ENCODE peak calls at places on chromosome 10, in six cellular contexts. One of them, this sample, is unnamed.

GRCh38 chr10:28263136-28263857 is 39.6 kb downstream of the MPP7 start:
- DNase-seq in HCT116: no peak
- DNase-seq in GM23338: peak; percentile 34
- DNase-seq in MM.1S: no peak
- DNase-seq in OCI-LY7: no peak
- DNase-seq in PC-9: no peak
- DNase-seq in this sample: no peak

GRCh38 chr10:74824184-74825032 is 2.0 kb upstream of the KAT6B start:
- DNase-seq in HCT116: no peak
- DNase-seq in MM.1S: no peak
- DNase-seq in GM23338: peak; percentile 47
- DNase-seq in OCI-LY7: peak; percentile 18
- DNase-seq in PC-9: no peak
- DNase-seq in this sample: no peak

GRCh38 chr10:115969591-115969990 is 303.4 kb downstream of the GFRA1 start:
- DNase-seq in GM23338: no peak
- DNase-seq in HCT116: no peak
- DNase-seq in PC-9: no peak
- DNase-seq in MM.1S: no peak
- DNase-seq in OCI-LY7: no peak
- DNase-seq in this sample: no peak

GRCh38 chr10:12482586-12482985 is 133.2 kb downstream of the CAMK1D start:
- DNase-seq in HCT116: no peak
- DNase-seq in OCI-LY7: no peak
- DNase-seq in MM.1S: no peak
- DNase-seq in PC-9: no peak
- DNase-seq in GM23338: peak; percentile 77
- DNase-seq in this sample: no peak

GRCh38 chr10:36163827-36164226 is 521.7 kb upstream of the FZD8 start:
- DNase-seq in OCI-LY7: no peak
- DNase-seq in GM23338: no peak
- DNase-seq in PC-9: no peak
- DNase-seq in HCT116: no peak
- DNase-seq in MM.1S: no peak
- DNase-seq in this sample: no peak

GRCh38 chr10:112435013-112435619 is 11.6 kb downstream of the ZDHHC6 start:
- DNase-seq in GM23338: peak; percentile 49
- DNase-seq in OCI-LY7: peak; percentile 45
- DNase-seq in PC-9: peak; percentile 38
- DNase-seq in HCT116: peak; percentile 55
- DNase-seq in MM.1S: peak; percentile 31
- DNase-seq in this sample: peak; percentile 60

GRCh38 chr10:124114696-124115095 is 21.3 kb upstream of the CHST15 start:
- DNase-seq in HCT116: no peak
- DNase-seq in MM.1S: no peak
- DNase-seq in PC-9: no peak
- DNase-seq in OCI-LY7: no peak
- DNase-seq in GM23338: no peak
- DNase-seq in this sample: no peak

GRCh38 chr10:11011436-11011835 is 6.2 kb upstream of the CELF2 start:
- DNase-seq in HCT116: no peak
- DNase-seq in PC-9: no peak
- DNase-seq in OCI-LY7: no peak
- DNase-seq in MM.1S: no peak
- DNase-seq in GM23338: no peak
- DNase-seq in this sample: no peak

GRCh38 chr10:124708922-124709520 is 35.2 kb downstream of the FAM53B start:
- DNase-seq in OCI-LY7: no peak
- DNase-seq in PC-9: no peak
- DNase-seq in MM.1S: no peak
- DNase-seq in GM23338: peak; percentile 61
- DNase-seq in HCT116: no peak
- DNase-seq in this sample: no peak

GRCh38 chr10:25552283-25552919 is 377.6 kb downstream of the GPR158 start:
- DNase-seq in GM23338: no peak
- DNase-seq in PC-9: no peak
- DNase-seq in OCI-LY7: no peak
- DNase-seq in HCT116: no peak
- DNase-seq in MM.1S: no peak
- DNase-seq in this sample: no peak

GRCh38 chr10:1404236-1404952 is 332.9 kb downstream of the ADARB2 start:
- DNase-seq in MM.1S: no peak
- DNase-seq in GM23338: no peak
- DNase-seq in OCI-LY7: no peak
- DNase-seq in PC-9: no peak
- DNase-seq in HCT116: no peak
- DNase-seq in this sample: no peak

GRCh38 chr10:42973870-42974692 is 102.8 kb upstream of the RET start:
- DNase-seq in GM23338: no peak
- DNase-seq in OCI-LY7: no peak
- DNase-seq in MM.1S: no peak
- DNase-seq in HCT116: no peak
- DNase-seq in PC-9: no peak
- DNase-seq in this sample: no peak

GRCh38 chr10:5652746-5653145 is 13.6 kb downstream of the ASB13 start:
- DNase-seq in GM23338: no peak
- DNase-seq in PC-9: no peak
- DNase-seq in OCI-LY7: no peak
- DNase-seq in HCT116: no peak
- DNase-seq in MM.1S: no peak
- DNase-seq in this sample: no peak

GRCh38 chr10:43691503-43691902 is 42.8 kb upstream of the ZNF32 start:
- DNase-seq in GM23338: no peak
- DNase-seq in OCI-LY7: no peak
- DNase-seq in PC-9: no peak
- DNase-seq in MM.1S: no peak
- DNase-seq in HCT116: no peak
- DNase-seq in this sample: peak; percentile 26

GRCh38 chr10:90787906-90788491 is 69.8 kb downstream of the HTR7 start:
- DNase-seq in PC-9: no peak
- DNase-seq in OCI-LY7: peak; percentile 35
- DNase-seq in MM.1S: peak; percentile 12
- DNase-seq in GM23338: peak; percentile 79
- DNase-seq in HCT116: peak; percentile 27
- DNase-seq in this sample: peak; percentile 55

GRCh38 chr10:72740526-72740925 is 48.6 kb downstream of the MCU start:
- DNase-seq in GM23338: no peak
- DNase-seq in HCT116: peak; percentile 45
- DNase-seq in OCI-LY7: no peak
- DNase-seq in MM.1S: no peak
- DNase-seq in PC-9: peak; percentile 85
- DNase-seq in this sample: peak; percentile 68

GRCh38 chr10:31939797-31940708 is 11.4 kb upstream of the ARHGAP12 start:
- DNase-seq in MM.1S: no peak
- DNase-seq in PC-9: peak; percentile 42
- DNase-seq in HCT116: no peak
- DNase-seq in OCI-LY7: no peak
- DNase-seq in GM23338: no peak
- DNase-seq in this sample: peak; percentile 31

GRCh38 chr10:33327750-33328149 is 6.7 kb downstream of the NRP1 start:
- DNase-seq in PC-9: no peak
- DNase-seq in GM23338: peak; percentile 46
- DNase-seq in MM.1S: no peak
- DNase-seq in OCI-LY7: no peak
- DNase-seq in HCT116: no peak
- DNase-seq in this sample: peak; percentile 75
- H3K4me3 ChIP-seq in PC-9: no peak overlapping the region
- H3K4me3 ChIP-seq in GM23338: no peak overlapping the region
- H3K4me3 ChIP-seq in MM.1S: no peak overlapping the region
- H3K4me3 ChIP-seq in OCI-LY7: no peak overlapping the region
- H3K4me3 ChIP-seq in HCT116: no peak overlapping the region
- H3K4me3 ChIP-seq in this sample: peak overlapping the region; percentile 69

DNA sequence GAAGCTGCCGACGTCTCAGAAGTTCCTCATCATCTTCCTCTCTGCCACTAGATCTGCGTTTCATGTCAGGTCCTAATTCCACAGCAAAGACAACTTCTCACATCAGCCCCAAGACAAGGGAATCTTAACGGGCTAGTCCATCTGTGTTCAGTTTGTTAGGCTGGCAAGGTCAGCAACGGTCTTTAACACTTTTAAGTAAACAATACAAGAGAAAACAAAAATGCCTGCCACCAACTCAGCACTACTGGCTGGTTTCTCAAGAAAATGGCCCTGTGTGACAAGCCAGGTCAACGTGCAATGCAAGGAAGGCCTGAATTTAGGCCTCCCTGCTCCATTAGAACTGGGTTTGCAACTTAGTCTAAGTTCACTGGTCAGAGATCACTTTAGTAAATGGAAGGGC is 41.0 kb upstream of the AFAP1L2 start:
- DNase-seq in MM.1S: no peak
- DNase-seq in OCI-LY7: no peak
- DNase-seq in HCT116: no peak
- DNase-seq in GM23338: no peak
- DNase-seq in PC-9: no peak
- DNase-seq in this sample: no peak
- H3K9me2 ChIP-seq in MM.1S: no peaks in the 10 kb centered on the region
- H3K9me2 ChIP-seq in OCI-LY7: no peaks in the 10 kb centered on the region
- H3K9me2 ChIP-seq in HCT116: no peaks in the 10 kb centered on the region
- H3K9me2 ChIP-seq in GM23338: no peaks in the 10 kb centered on the region
- H3K9me2 ChIP-seq in PC-9: no peaks in the 10 kb centered on the region
- H3K9me2 ChIP-seq in this sample: no peaks in the 10 kb centered on the region

DNA sequence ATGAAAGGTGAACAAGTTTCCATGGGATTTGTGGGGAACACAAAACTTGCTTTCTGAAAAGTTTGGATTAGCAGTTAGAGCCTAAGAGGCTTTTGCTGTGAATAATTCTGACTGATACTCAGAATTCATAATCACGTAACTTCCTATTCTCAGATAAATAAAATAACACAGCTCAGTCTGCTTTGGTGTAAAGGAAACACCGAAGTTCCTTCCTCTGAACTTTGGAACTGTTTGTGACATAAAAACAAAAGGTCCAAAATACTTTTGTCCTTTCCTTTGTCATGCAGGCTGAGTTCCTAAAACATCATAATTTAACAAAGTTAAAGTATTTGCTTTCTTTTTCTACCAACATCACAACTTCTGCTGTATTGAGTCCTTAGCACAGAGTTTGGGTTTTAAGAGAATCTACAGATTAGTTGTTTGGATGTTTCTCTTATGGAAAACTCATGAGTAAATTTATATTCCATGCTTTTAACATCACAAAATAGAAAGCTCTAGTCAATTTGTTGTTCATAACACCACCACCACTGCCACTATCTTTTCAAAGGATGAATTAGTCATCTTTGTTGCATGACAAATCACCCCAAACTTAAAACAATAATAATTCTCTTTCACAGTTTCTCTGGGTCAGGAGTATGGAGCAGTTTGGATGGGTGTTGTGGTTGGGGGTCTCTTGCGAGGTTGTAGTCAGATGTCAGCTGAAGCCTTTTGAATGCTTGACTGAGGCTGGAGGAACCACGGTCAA is 123.4 kb downstream of the REEP3 start:
- DNase-seq in HCT116: no peak
- DNase-seq in OCI-LY7: no peak
- DNase-seq in GM23338: no peak
- DNase-seq in PC-9: no peak
- DNase-seq in MM.1S: no peak
- DNase-seq in this sample: no peak
- H2AFZ ChIP-seq in HCT116: peak overlapping the region; percentile 12
- H2AFZ ChIP-seq in OCI-LY7: no peak overlapping the region
- H2AFZ ChIP-seq in GM23338: peak overlapping the region; percentile 3
- H2AFZ ChIP-seq in PC-9: no peak overlapping the region
- H2AFZ ChIP-seq in MM.1S: no peak overlapping the region
- H2AFZ ChIP-seq in this sample: no peak overlapping the region

DNA sequence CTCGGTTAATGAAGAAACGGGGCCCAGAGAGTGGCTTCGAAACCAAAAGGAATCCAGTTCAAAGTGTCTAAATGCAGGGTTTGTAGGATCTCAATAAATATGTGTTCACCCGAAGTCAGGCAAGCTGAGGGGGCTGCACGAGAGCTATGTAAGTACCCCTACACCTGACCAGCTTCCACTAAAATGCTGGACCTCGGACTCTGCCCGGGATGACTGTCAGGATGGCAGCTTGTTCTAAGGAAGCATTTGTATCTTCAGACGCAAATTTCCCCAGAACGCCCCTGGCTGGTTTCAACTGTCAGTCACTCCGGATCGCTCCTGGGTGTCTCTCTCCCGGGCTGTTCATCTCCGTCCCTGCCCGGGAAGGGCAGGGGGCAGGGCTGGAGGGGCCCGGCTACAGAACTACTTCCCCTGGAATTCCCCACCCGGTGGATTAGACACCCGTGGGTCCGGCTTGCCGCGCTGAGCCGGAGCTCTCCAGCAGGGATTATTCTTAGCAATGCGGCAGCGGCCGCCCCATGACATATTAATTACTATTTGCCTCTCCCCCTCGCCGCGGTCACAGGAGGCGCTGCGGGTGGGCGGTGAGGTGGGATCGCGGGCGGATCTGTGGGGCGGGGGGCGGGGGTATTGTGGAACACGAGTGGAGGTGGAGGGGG is 275.8 kb upstream of the NEBL start:
- DNase-seq in OCI-LY7: no peak
- DNase-seq in GM23338: peak; percentile 61
- DNase-seq in PC-9: no peak
- DNase-seq in HCT116: no peak
- DNase-seq in MM.1S: no peak
- DNase-seq in this sample: peak; percentile 37
- H3K4me3 ChIP-seq in OCI-LY7: no peak overlapping the region
- H3K4me3 ChIP-seq in GM23338: peak overlapping the region; percentile 87
- H3K4me3 ChIP-seq in PC-9: peak overlapping the region; percentile 81
- H3K4me3 ChIP-seq in HCT116: peak overlapping the region; percentile 77
- H3K4me3 ChIP-seq in MM.1S: peak overlapping the region; percentile 54
- H3K4me3 ChIP-seq in this sample: peak overlapping the region; percentile 91

DNA sequence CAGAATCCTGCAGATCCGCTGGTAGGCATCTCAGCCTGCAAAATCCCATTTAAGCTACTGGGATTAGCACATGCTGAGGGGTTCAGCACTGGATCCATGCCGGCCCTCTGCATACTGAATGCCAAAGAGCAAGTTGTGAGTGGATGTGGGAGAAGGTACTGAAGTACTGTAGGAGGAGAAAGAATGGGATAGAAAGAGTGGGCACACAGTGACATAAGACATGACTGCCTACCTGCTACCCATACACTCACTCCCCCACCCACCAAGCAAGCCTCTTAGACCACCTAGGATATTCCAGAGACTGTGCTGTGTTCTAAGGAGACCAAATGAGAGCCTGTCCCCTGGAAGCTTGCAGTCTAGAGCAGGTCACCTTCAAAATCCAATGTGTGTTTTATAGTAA is 215.9 kb downstream of the FRMD4A start:
- DNase-seq in GM23338: no peak
- DNase-seq in PC-9: no peak
- DNase-seq in MM.1S: no peak
- DNase-seq in HCT116: no peak
- DNase-seq in OCI-LY7: no peak
- DNase-seq in this sample: no peak
- H3K9me2 ChIP-seq in GM23338: peaks cover 3% of the 10 kb centered on the region
- H3K9me2 ChIP-seq in PC-9: no peaks in the 10 kb centered on the region
- H3K9me2 ChIP-seq in MM.1S: no peaks in the 10 kb centered on the region
- H3K9me2 ChIP-seq in HCT116: no peaks in the 10 kb centered on the region
- H3K9me2 ChIP-seq in OCI-LY7: no peaks in the 10 kb centered on the region
- H3K9me2 ChIP-seq in this sample: no peaks in the 10 kb centered on the region